ENCODE peak calls at places on chromosomes 5 and 9, in five cellular contexts. N, U, M, P and A are unnamed samples.

GRCh38 chr5:98205691-98206461 is 567.6 kb upstream of the RGMB start:
- DNase-seq in N (no peak), U (peak; percentile 86), M (peak; percentile 15), P (no peak), A (no peak)

GRCh38 chr5:176497852-176498251 is 39.4 kb downstream of the RNF44 start:
- DNase-seq in N (no peak), U (peak; percentile 87), M (peak; percentile 69), P (no peak), A (peak; percentile 73)

GRCh38 chr5:113474100-113474700 is 14.1 kb downstream of the MCC start:
- DNase-seq in N (no peak), U (no peak), M (no peak), P (no peak), A (no peak)

GRCh38 chr5:145681216-145681615 is 153.9 kb downstream of the PRELID2 start:
- DNase-seq in N (no peak), U (no peak), M (no peak), P (no peak), A (no peak)

GRCh38 chr5:34709861-34710673 is 53.9 kb downstream of the RAI14 start:
- DNase-seq in N (no peak), U (no peak), M (peak; percentile 33), P (peak; percentile 62), A (peak; percentile 62)

GRCh38 chr9:7879551-7880245 is 80.1 kb upstream of the DMAC1 start:
- DNase-seq in N (no peak), U (peak; percentile 46), M (no peak), P (no peak), A (no peak)

GRCh38 chr5:90941002-90941720 is 382.6 kb downstream of the ADGRV1 start:
- DNase-seq in N (no peak), U (no peak), M (peak; percentile 28), P (no peak), A (no peak)

GRCh38 chr5:153456354-153456753 is 34.1 kb upstream of the GRIA1 start:
- DNase-seq in N (no peak), U (peak; percentile 66), M (no peak), P (no peak), A (no peak)

GRCh38 chr5:105982526-105982925 is 1688.2 kb downstream of the EFNA5 start:
- DNase-seq in N (no peak), U (no peak), M (no peak), P (no peak), A (no peak)

GRCh38 chr5:126846756-126847155 is 69.8 kb downstream of the LMNB1 start:
- DNase-seq in N (no peak), U (no peak), M (no peak), P (no peak), A (no peak)

GRCh38 chr5:149550267-149550582 is 1.0 kb downstream of the CSNK1A1 start:
- DNase-seq in N (no peak), U (peak; percentile 33), M (peak; percentile 51), P (peak; percentile 65), A (no peak)

GRCh38 chr9:73143606-73144328 is 7.9 kb upstream of the ANXA1 start:
- DNase-seq in N (no peak), U (peak; percentile 93), M (peak; percentile 92), P (peak; percentile 77), A (peak; percentile 39)

GRCh38 chr9:131658753-131659129 is 81.1 kb downstream of the RAPGEF1 start:
- DNase-seq in N (no peak), U (no peak), M (no peak), P (no peak), A (no peak)
- H3K27ac ChIP-seq in N (peak overlapping the region; percentile 91), U (no peak overlapping the region), M (peak overlapping the region; percentile 89), P (peak overlapping the region; percentile 90), A (peak overlapping the region; percentile 90)

GRCh38 chr9:109641079-109641659 is 138.8 kb upstream of the PALM2AKAP2 start:
- DNase-seq in N (no peak), U (no peak), M (no peak), P (no peak), A (no peak)
- H3K27ac ChIP-seq in N (no peak overlapping the region), U (no peak overlapping the region), M (no peak overlapping the region), P (no peak overlapping the region), A (no peak overlapping the region)

DNA sequence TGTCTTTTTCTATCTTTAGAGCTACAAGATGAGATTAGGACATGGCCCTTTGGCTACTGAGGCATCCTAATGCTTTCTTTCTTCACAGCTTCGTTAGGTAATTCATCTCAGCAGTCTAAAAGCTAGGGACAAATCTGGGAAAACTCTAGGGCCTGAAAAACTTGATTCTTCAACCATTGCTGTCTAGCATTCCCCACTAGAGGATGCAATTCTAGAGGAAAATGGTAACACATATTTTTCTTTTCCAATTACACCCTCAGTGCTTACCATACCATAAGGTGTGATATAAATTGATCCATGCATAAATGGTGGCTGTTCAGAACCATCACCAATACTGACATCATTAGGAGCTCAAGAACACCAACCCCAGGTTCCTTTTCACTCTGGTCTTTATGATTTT is 525.8 kb upstream of the TRPC7 start:
- DNase-seq in N (no peak), U (no peak), M (no peak), P (no peak), A (no peak)
- H3K27ac ChIP-seq in N (no peak overlapping the region), U (no peak overlapping the region), M (no peak overlapping the region), P (no peak overlapping the region), A (no peak overlapping the region)

GRCh38 chr9:37937403-37937802 is 33.5 kb upstream of the SLC25A51 start:
- DNase-seq in N (no peak), U (no peak), M (no peak), P (no peak), A (no peak)

GRCh38 chr9:37938121-37938906 is 34.4 kb upstream of the SLC25A51 start:
- DNase-seq in N (peak; percentile 45), U (peak; percentile 64), M (peak; percentile 80), P (peak; percentile 85), A (peak; percentile 66)

GRCh38 chr9:37936965-37937364 is 33.0 kb upstream of the SLC25A51 start:
- DNase-seq in N (peak; percentile 42), U (peak; percentile 78), M (no peak), P (peak; percentile 22), A (no peak)

GRCh38 chr9:37941253-37941652 is 37.3 kb upstream of the SLC25A51 start:
- DNase-seq in N (no peak), U (no peak), M (no peak), P (no peak), A (no peak)

GRCh38 chr9:37939575-37940095 is 35.7 kb upstream of the SLC25A51 start:
- DNase-seq in N (no peak), U (no peak), M (no peak), P (no peak), A (no peak)
- H3K27ac ChIP-seq in N (no peak overlapping the region), U (no peak overlapping the region), M (peak overlapping the region; percentile 92), P (peak overlapping the region; percentile 74), A (no peak overlapping the region)

GRCh38 chr5:109748545-109748944 is 58.8 kb downstream of the MAN2A1 start:
- DNase-seq in N (no peak), U (peak; percentile 25), M (no peak), P (no peak), A (no peak)
- H3K27ac ChIP-seq in N (no peak overlapping the region), U (no peak overlapping the region), M (no peak overlapping the region), P (no peak overlapping the region), A (no peak overlapping the region)